ENCODE peak calls at places on chromosome 4, in six cellular contexts. M is NB4, V is IMR-90, X is body of pancreas, H is breast epithelium, U is suprapubic skin. B is an unnamed sample.

GRCh38 chr4:8381814-8382581 is 58.5 kb downstream of the ACOX3 start:
- DNase-seq in X (no peak), V (no peak), H (no peak), U (no peak), M (no peak), B (no peak)

GRCh38 chr4:73407227-73407673 is 3.2 kb downstream of the ALB start:
- DNase-seq in M (no peak), X (no peak), H (no peak), U (no peak), V (no peak), B (no peak)

GRCh38 chr4:158856852-158857251 is 88.0 kb downstream of the FNIP2 start:
- DNase-seq in V (peak), H (no peak), U (no peak), X (no peak), M (peak), B (no peak)

GRCh38 chr4:101306225-101306624 is 41.1 kb downstream of the PPP3CA start:
- DNase-seq in U (no peak), M (no peak), H (no peak), V (no peak), X (no peak), B (peak)

GRCh38 chr4:13535708-13536361 is 8.5 kb downstream of the NKX3-2 start:
- DNase-seq in V (no peak), X (no peak), U (no peak), H (no peak), M (peak), B (no peak)

GRCh38 chr4:161647757-161648156 is 516.0 kb downstream of the FSTL5 start:
- DNase-seq in U (no peak), V (no peak), X (no peak), H (no peak), M (no peak), B (no peak)

GRCh38 chr4:110615366-110616161 is 7.3 kb downstream of the PITX2 start:
- DNase-seq in M (no peak), V (no peak), H (no peak), U (no peak), X (no peak), B (no peak)

GRCh38 chr4:148030486-148030885 is 298.6 kb downstream of the ARHGAP10 start:
- DNase-seq in U (no peak), M (no peak), V (peak), H (no peak), X (no peak), B (no peak)

GRCh38 chr4:11700751-11701226 is 272.1 kb upstream of the HS3ST1 start:
- DNase-seq in V (peak), U (no peak), H (no peak), X (no peak), M (no peak), B (no peak)

GRCh38 chr4:68864438-68865177 is 48.8 kb downstream of the UGT2B10 start:
- DNase-seq in U (no peak), X (peak), H (no peak), V (no peak), M (peak), B (no peak)

GRCh38 chr4:162011039-162011438 is 152.8 kb downstream of the FSTL5 start:
- DNase-seq in U (no peak), X (no peak), H (no peak), M (no peak), V (peak), B (no peak)

GRCh38 chr4:86960557-86960959 is 25.7 kb downstream of the AFF1 start:
- DNase-seq in U (no peak), X (peak), M (peak), V (peak), H (no peak), B (no peak)

GRCh38 chr4:123811763-123812390 is 415.3 kb downstream of the SPRY1 start:
- DNase-seq in V (no peak), X (no peak), H (no peak), M (no peak), U (no peak), B (no peak)

GRCh38 chr4:114385195-114385985 is 213.2 kb upstream of the UGT8 start:
- DNase-seq in U (no peak), H (no peak), M (peak), X (no peak), V (no peak), B (no peak)

GRCh38 chr4:137523329-137523728 is 9.0 kb downstream of the PCDH18 start:
- DNase-seq in H (no peak), X (no peak), V (no peak), U (no peak), M (no peak), B (no peak)

GRCh38 chr4:876780-877179 is 50.9 kb upstream of the CPLX1 start:
- DNase-seq in V (no peak), U (no peak), X (no peak), M (peak), H (no peak), B (no peak)

GRCh38 chr4:8293131-8293975 is 23.8 kb downstream of the HTRA3 start:
- DNase-seq in H (no peak), X (no peak), V (no peak), U (peak), M (no peak), B (no peak)

GRCh38 chr4:76279462-76279861 is 27.1 kb upstream of the STBD1 start:
- DNase-seq in X (no peak), H (no peak), V (no peak), M (no peak), U (no peak), B (no peak)

GRCh38 chr4:47525154-47525819 is 40.2 kb downstream of the ATP10D start:
- DNase-seq in V (peak), M (no peak), U (no peak), H (no peak), X (peak), B (no peak)

GRCh38 chr4:87375719-87376291 is 15.2 kb downstream of the HSD17B11 start:
- DNase-seq in M (peak), U (no peak), X (peak), V (peak), H (no peak), B (peak)

GRCh38 chr4:98779021-98779420 is 120.6 kb upstream of the TSPAN5 start:
- DNase-seq in U (no peak), H (no peak), X (no peak), M (no peak), V (peak), B (no peak)

GRCh38 chr4:34035225-34035624 is 2209.1 kb downstream of the ARAP2 start:
- DNase-seq in H (no peak), U (no peak), M (no peak), X (no peak), V (no peak), B (no peak)

GRCh38 chr4:95867919-95868318 is 28.0 kb downstream of the PDHA2 start:
- DNase-seq in V (no peak), M (peak), U (no peak), H (no peak), X (no peak), B (no peak)

GRCh38 chr4:119666653-119667091 is 38.1 kb upstream of the PDE5A start:
- DNase-seq in H (no peak), U (no peak), V (peak), M (no peak), X (no peak), B (no peak)

GRCh38 chr4:105550641-105551040 is 1.8 kb upstream of the ARHGEF38 start:
- DNase-seq in M (no peak), V (no peak), U (no peak), H (no peak), X (no peak), B (no peak)

GRCh38 chr4:3418029-3418762 is 23.6 kb upstream of the HGFAC start:
- DNase-seq in M (peak), V (no peak), H (no peak), U (peak), X (no peak), B (no peak)

GRCh38 chr4:113069212-113069892 is 19.9 kb downstream of the ANK2 start:
- DNase-seq in U (no peak), V (no peak), X (no peak), M (peak), H (no peak), B (no peak)

GRCh38 chr4:41219421-41219950 is 5.1 kb upstream of the APBB2 start:
- DNase-seq in U (no peak), H (no peak), X (no peak), M (no peak), V (no peak), B (no peak)

GRCh38 chr4:130703211-130703920 is 1607.4 kb downstream of the C4orf33 start:
- DNase-seq in M (no peak), X (no peak), V (no peak), U (no peak), H (no peak), B (no peak)

GRCh38 chr4:68257719-68258118 is 12.2 kb upstream of the TMPRSS11B start:
- DNase-seq in U (no peak), M (no peak), V (no peak), X (no peak), H (no peak), B (no peak)

GRCh38 chr4:31539279-31540074 is 819.3 kb downstream of the PCDH7 start:
- DNase-seq in M (no peak), V (no peak), H (no peak), X (no peak), U (no peak), B (peak)

GRCh38 chr4:1516261-1516660 is 110.0 kb upstream of the NKX1-1 start:
- DNase-seq in H (no peak), U (no peak), V (no peak), M (no peak), X (no peak), B (no peak)

GRCh38 chr4:8215641-8216442 is 16.8 kb downstream of the SH3TC1 start:
- DNase-seq in V (no peak), M (no peak), X (no peak), H (no peak), U (no peak), B (no peak)

GRCh38 chr4:85005865-85006377 is 39.4 kb upstream of the WDFY3 start:
- DNase-seq in M (peak), H (no peak), U (no peak), X (no peak), V (peak), B (no peak)

GRCh38 chr4:161714022-161714751 is 449.6 kb downstream of the FSTL5 start:
- DNase-seq in X (no peak), H (no peak), V (peak), M (no peak), U (no peak), B (no peak)

GRCh38 chr4:2817701-2818350 is 24.9 kb downstream of the SH3BP2 start:
- DNase-seq in M (no peak), X (peak), H (no peak), U (no peak), V (no peak), B (peak)

DNA sequence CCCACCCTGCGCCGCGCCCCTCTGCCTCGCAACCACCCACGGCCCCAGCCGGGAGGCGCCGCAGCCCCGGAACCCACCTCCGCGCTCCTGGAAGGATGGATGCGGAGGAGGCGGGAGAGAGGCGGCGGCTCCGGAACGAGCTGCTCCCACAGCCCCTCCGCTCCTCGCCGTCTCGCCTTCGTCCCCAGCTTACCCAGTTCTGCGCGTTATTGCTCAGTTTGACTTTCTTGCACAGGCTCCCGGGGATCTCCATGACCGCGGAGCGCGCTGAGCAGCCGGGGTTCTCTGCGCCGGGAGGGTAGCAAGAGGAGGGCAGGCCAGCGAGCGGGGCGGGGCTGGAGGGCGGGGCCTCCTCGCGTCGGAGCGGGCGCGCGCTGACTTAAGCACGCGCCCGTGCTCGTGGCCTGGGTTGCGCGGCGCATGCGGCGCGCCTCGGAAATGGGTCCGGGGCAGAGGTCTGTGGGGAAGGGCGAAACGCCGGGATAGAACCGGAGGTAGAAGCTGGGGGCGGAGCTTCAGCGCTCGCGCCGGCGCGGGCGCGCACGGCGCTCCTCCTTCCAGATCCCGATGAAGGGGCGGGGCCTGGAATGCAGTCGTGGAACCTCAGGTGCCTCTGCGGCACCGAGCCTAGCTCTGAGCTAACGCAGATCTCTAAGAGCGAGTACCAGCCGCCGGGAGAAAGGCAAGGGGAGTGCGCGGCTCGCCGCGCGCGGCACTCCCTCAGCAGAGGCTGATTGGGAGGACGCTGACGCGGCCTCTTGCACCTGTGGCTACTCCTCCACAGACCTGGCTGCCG is at the start of gene PAPSS1:
- DNase-seq in V (peak), H (peak), M (peak), U (peak), X (peak), B (peak)
- TF ChIP-seq POLR2A in V (peak), H (peak), M (peak), U (peak), X (peak), B (peak)

GRCh38 chr4:54226399-54227260 is 2.5 kb upstream of the PDGFRA start:
- DNase-seq in M (no peak), H (no peak), X (peak), U (peak), V (peak), B (no peak)
- TF ChIP-seq CTCF in M (no peak), H (no peak), X (no peak), U (no peak), V (no peak), B (no peak)

DNA sequence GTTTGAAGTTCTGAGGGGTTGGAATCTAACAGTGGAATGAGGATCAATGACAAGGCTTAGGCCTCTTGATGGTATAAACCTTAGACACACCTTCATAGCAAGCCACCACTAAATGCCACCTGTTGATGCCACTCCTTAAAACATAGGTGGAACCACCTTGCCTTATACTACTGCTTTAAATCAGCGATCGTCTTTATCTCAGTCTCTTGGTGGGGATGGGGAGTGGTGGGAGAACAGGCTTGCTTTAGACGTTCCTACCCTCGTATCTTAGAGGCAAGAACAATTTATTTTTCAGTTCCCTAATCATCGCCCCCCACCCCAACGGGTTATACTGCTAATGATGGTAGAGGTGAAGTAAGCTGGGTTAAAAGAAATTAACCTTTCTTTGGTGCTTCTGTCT is 1.3 kb downstream of the RAB33B start:
- DNase-seq in M (no peak), H (no peak), V (no peak), U (no peak), X (no peak), B (no peak)
- TF ChIP-seq POLR2A in M (no peak), H (no peak), V (no peak), U (no peak), X (no peak), B (no peak)

GRCh38 chr4:168514249-168514852 is 17.5 kb downstream of the PALLD start:
- DNase-seq in H (no peak), U (no peak), M (peak), V (peak), X (no peak), B (no peak)
- TF ChIP-seq CTCF in H (peak), U (no peak), M (no peak), V (peak), X (peak), B (peak)

DNA sequence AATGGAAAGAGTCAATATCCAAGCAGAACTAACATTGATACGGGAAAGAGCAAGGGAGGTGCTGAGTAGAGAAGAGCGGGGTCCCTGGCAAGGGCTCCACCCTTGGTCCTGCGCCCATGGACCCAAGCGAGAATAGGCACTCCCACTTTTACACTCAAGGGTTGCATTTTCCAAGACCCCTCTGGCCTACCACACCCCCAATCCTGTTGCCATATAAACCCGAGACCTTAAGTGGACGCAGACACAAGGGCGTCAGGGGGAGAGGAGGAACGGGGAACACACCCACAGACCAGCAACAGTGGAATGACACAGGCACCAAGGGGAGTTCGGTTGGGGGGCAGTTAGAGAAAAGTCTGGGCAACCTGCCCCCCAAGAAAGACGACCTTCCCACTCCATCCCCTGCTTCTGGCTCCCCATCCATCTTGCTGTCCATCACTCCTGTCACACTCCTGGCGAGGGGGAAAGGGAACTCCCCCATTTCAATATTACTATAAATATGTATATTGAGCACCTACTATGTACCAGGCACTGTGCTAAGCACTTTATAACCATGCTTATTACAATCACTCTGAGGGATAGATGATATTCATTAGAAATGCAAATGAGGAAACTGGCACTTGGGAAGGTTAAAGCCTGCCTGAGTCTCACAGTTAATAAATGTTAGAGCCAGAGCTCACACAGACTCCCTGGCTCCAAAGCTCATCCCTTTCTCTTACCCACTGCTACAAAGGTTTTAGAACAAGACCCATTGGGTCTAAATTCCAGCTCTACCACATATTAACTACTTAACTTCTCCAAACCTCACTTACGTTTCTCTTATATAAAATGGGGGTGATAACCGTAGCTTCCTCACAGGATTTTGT is 51.7 kb downstream of the SCD5 start:
- DNase-seq in M (no peak), V (no peak), U (no peak), X (no peak), H (no peak), B (no peak)
- TF ChIP-seq POLR2A in M (no peak), V (no peak), U (no peak), X (peak), H (no peak), B (no peak)

GRCh38 chr4:6682862-6683590 is 10.7 kb upstream of the S100P start:
- DNase-seq in U (no peak), X (no peak), M (peak), V (no peak), H (no peak), B (no peak)

GRCh38 chr4:6684656-6685055 is 9.0 kb upstream of the S100P start:
- DNase-seq in M (no peak), H (no peak), V (no peak), X (no peak), U (no peak), B (no peak)

GRCh38 chr4:6676722-6677558 is 16.7 kb upstream of the S100P start:
- DNase-seq in V (no peak), U (no peak), M (no peak), X (no peak), H (no peak), B (no peak)

GRCh38 chr4:6680372-6681034 is 13.2 kb upstream of the S100P start:
- DNase-seq in M (peak), V (no peak), H (no peak), U (no peak), X (no peak), B (no peak)

DNA sequence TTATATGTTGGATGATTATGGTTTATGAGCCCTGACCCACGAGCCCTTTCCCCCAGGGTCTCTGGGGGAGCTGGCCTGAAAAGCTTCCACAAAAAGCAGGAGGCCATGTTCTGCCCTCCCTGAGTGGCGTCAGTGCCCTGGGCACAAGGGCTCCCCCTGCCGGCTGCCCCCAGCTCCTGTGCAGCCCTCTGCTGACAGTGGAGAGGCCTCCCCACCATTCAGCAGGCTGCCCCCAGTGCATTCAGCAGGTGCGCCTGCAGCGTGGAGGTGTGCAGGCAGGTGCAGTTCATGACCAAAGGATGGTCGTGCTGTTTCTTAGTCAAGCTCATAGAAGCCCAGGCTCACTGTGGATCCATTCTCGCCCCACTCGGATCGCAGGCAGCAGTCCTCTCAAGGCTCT is 12.5 kb upstream of the S100P start:
- DNase-seq in U (no peak), V (no peak), H (no peak), X (no peak), M (peak), B (no peak)
- TF ChIP-seq CTCF in U (no peak), V (no peak), H (no peak), X (no peak), M (peak), B (no peak)